ENCODE peak calls at places on chromosome 10, in four cellular contexts. One of them, this sample, is unnamed.

GRCh38 chr10:116201011-116201410 is 72.0 kb downstream of the GFRA1 start:
- DNase-seq in AG09309: peak; percentile 13
- DNase-seq in spleen: no peak
- DNase-seq in brain microvascular endothelial cell: no peak
- DNase-seq in this sample: no peak

GRCh38 chr10:105769248-105770184 is 1128.4 kb downstream of the SORCS3 start:
- DNase-seq in AG09309: no peak
- DNase-seq in spleen: no peak
- DNase-seq in brain microvascular endothelial cell: no peak
- DNase-seq in this sample: peak; percentile 87

GRCh38 chr10:127715782-127716378 is 21.1 kb upstream of the FOXI2 start:
- DNase-seq in AG09309: no peak
- DNase-seq in spleen: no peak
- DNase-seq in brain microvascular endothelial cell: no peak
- DNase-seq in this sample: no peak

GRCh38 chr10:37053476-37053875 is 71.9 kb upstream of the ANKRD30A start:
- DNase-seq in AG09309: no peak
- DNase-seq in spleen: no peak
- DNase-seq in brain microvascular endothelial cell: no peak
- DNase-seq in this sample: no peak

GRCh38 chr10:102297132-102297531 is 51.8 kb downstream of the GBF1 start:
- DNase-seq in AG09309: no peak
- DNase-seq in spleen: no peak
- DNase-seq in brain microvascular endothelial cell: no peak
- DNase-seq in this sample: no peak

GRCh38 chr10:17923728-17924127 is 28.0 kb upstream of the SLC39A12 start:
- DNase-seq in AG09309: peak; percentile 78
- DNase-seq in spleen: no peak
- DNase-seq in brain microvascular endothelial cell: peak; percentile 72
- DNase-seq in this sample: peak; percentile 77

GRCh38 chr10:13977861-13978843 is 352.6 kb downstream of the FRMD4A start:
- DNase-seq in AG09309: peak; percentile 93
- DNase-seq in spleen: no peak
- DNase-seq in brain microvascular endothelial cell: peak; percentile 73
- DNase-seq in this sample: no peak

GRCh38 chr10:93600446-93600860 is 582 bp downstream of the RBP4 start:
- DNase-seq in AG09309: no peak
- DNase-seq in spleen: no peak
- DNase-seq in brain microvascular endothelial cell: no peak
- DNase-seq in this sample: no peak

GRCh38 chr10:101958691-101959090 is 97.3 kb downstream of the ARMH3 start:
- DNase-seq in AG09309: no peak
- DNase-seq in spleen: no peak
- DNase-seq in brain microvascular endothelial cell: no peak
- DNase-seq in this sample: no peak

GRCh38 chr10:13969118-13969791 is 361.5 kb downstream of the FRMD4A start:
- DNase-seq in AG09309: no peak
- DNase-seq in spleen: no peak
- DNase-seq in brain microvascular endothelial cell: no peak
- DNase-seq in this sample: no peak

GRCh38 chr10:128631801-128632241 is 505.6 kb upstream of the MKI67 start:
- DNase-seq in AG09309: no peak
- DNase-seq in spleen: no peak
- DNase-seq in brain microvascular endothelial cell: peak; percentile 4
- DNase-seq in this sample: no peak

GRCh38 chr10:70430489-70431445 is 10.7 kb downstream of the NODAL start:
- DNase-seq in AG09309: peak; percentile 27
- DNase-seq in spleen: no peak
- DNase-seq in brain microvascular endothelial cell: peak; percentile 65
- DNase-seq in this sample: peak; percentile 60

GRCh38 chr10:51001587-51001986 is 72.7 kb upstream of the PRKG1 start:
- DNase-seq in AG09309: no peak
- DNase-seq in spleen: no peak
- DNase-seq in brain microvascular endothelial cell: no peak
- DNase-seq in this sample: no peak

GRCh38 chr10:89242340-89242680 is 9.3 kb downstream of the LIPA start:
- DNase-seq in AG09309: no peak
- DNase-seq in spleen: no peak
- DNase-seq in brain microvascular endothelial cell: no peak
- DNase-seq in this sample: peak; percentile 20

GRCh38 chr10:89241491-89242339 is 9.9 kb downstream of the LIPA start:
- DNase-seq in AG09309: no peak
- DNase-seq in spleen: no peak
- DNase-seq in brain microvascular endothelial cell: no peak
- DNase-seq in this sample: no peak

GRCh38 chr10:89249066-89249465 is 2.5 kb downstream of the LIPA start:
- DNase-seq in AG09309: no peak
- DNase-seq in spleen: no peak
- DNase-seq in brain microvascular endothelial cell: no peak
- DNase-seq in this sample: no peak

GRCh38 chr10:89242840-89243586 is 8.6 kb downstream of the LIPA start:
- DNase-seq in AG09309: no peak
- DNase-seq in spleen: no peak
- DNase-seq in brain microvascular endothelial cell: no peak
- DNase-seq in this sample: no peak

GRCh38 chr10:89245802-89246201 is 5.8 kb downstream of the LIPA start:
- DNase-seq in AG09309: no peak
- DNase-seq in spleen: no peak
- DNase-seq in brain microvascular endothelial cell: no peak
- DNase-seq in this sample: no peak
- TF ChIP-seq CTCF in AG09309: peak; percentile 31
- TF ChIP-seq CTCF in spleen: no peak
- TF ChIP-seq CTCF in brain microvascular endothelial cell: no peak
- TF ChIP-seq CTCF in this sample: no peak

GRCh38 chr10:122487231-122487765 is 25.9 kb downstream of the HTRA1 start:
- DNase-seq in AG09309: no peak
- DNase-seq in spleen: peak; percentile 53
- DNase-seq in brain microvascular endothelial cell: no peak
- DNase-seq in this sample: peak; percentile 75

GRCh38 chr10:122485670-122486069 is 24.3 kb downstream of the HTRA1 start:
- DNase-seq in AG09309: no peak
- DNase-seq in spleen: no peak
- DNase-seq in brain microvascular endothelial cell: no peak
- DNase-seq in this sample: no peak

GRCh38 chr10:122490268-122490667 is 28.9 kb downstream of the HTRA1 start:
- DNase-seq in AG09309: no peak
- DNase-seq in spleen: no peak
- DNase-seq in brain microvascular endothelial cell: no peak
- DNase-seq in this sample: no peak

GRCh38 chr10:122484276-122485060 is 23.1 kb downstream of the HTRA1 start:
- DNase-seq in AG09309: no peak
- DNase-seq in spleen: peak; percentile 54
- DNase-seq in brain microvascular endothelial cell: no peak
- DNase-seq in this sample: no peak

DNA sequence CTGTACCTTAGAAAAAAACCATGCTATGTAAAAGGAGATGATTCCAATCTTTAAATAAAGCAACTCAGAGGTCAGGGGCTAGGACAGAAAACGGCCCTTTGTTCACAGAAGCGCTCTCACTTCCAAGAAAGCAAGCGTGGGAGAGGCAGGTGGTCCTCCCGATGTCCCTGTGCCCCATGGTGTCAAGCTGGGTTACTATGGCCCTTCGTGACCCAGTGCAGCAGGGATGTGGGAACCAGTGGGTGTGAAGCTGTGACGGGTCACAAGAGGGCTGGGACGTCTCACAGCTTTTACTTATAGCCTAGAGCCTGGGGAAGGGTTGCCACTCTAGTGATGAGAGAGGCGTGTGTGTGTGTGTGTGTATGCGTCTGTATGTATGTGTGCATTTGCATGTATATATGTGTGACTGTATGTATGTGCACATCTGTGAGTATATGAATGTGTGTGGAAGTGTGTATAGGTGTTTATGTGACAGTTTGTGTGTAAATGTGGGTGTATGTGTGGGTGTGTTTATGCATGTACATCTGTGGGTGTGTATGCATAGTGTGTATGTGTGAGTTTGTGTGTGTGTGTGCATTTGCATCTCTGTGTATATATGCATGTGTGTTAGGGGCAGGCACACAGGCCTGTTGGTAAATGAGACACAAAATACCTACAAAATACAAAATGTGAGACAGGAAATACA is 25.2 kb downstream of the HTRA1 start:
- DNase-seq in AG09309: no peak
- DNase-seq in spleen: peak; percentile 58
- DNase-seq in brain microvascular endothelial cell: no peak
- DNase-seq in this sample: no peak
- TF ChIP-seq CTCF in AG09309: no peak
- TF ChIP-seq CTCF in spleen: no peak
- TF ChIP-seq CTCF in brain microvascular endothelial cell: no peak
- TF ChIP-seq CTCF in this sample: no peak

GRCh38 chr10:97000487-97001182 is 168.5 kb downstream of the LCOR start:
- DNase-seq in AG09309: no peak
- DNase-seq in spleen: no peak
- DNase-seq in brain microvascular endothelial cell: no peak
- DNase-seq in this sample: no peak
- TF ChIP-seq CTCF in AG09309: no peak
- TF ChIP-seq CTCF in spleen: no peak
- TF ChIP-seq CTCF in brain microvascular endothelial cell: peak; percentile 19
- TF ChIP-seq CTCF in this sample: peak; percentile 7

DNA sequence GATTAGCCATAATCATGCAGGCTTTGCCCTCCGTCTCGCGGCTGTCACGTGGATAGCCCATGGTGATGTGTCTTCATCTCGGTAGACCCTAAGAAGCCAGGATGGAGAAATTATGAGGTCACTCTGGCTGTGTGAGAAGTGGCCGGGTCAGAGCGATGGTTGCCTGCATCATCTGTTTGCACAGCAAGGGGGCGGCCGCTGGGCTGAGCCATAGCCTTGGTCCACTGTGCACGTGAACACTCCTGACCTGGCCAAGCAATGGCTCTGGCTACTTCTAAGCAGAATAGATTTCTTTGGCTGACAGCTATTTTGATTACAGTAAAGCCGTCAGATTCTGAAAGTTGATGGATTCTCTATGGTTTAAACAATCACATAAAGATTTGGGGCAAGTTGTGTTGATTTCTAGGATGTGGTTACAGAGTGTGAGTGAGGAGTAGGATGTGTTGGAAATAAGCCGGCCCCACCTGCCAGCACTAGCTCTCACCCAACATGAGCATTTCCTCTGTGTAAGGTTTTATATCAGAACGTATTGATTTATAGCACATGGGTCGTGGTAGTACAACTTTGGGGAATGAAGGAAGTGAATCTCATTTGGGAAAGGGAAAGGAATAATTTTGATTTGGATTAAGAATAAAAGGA is 214.4 kb upstream of the GPR26 start:
- DNase-seq in AG09309: no peak
- DNase-seq in spleen: no peak
- DNase-seq in brain microvascular endothelial cell: no peak
- DNase-seq in this sample: no peak
- TF ChIP-seq CTCF in AG09309: no peak
- TF ChIP-seq CTCF in spleen: no peak
- TF ChIP-seq CTCF in brain microvascular endothelial cell: no peak
- TF ChIP-seq CTCF in this sample: no peak

GRCh38 chr10:7561216-7561893 is 105.4 kb downstream of the ITIH5 start:
- DNase-seq in AG09309: no peak
- DNase-seq in spleen: no peak
- DNase-seq in brain microvascular endothelial cell: no peak
- DNase-seq in this sample: no peak
- TF ChIP-seq CTCF in AG09309: no peak
- TF ChIP-seq CTCF in spleen: no peak
- TF ChIP-seq CTCF in brain microvascular endothelial cell: no peak
- TF ChIP-seq CTCF in this sample: no peak

GRCh38 chr10:122112625-122113160 is 123.7 kb downstream of the TACC2 start:
- DNase-seq in AG09309: peak; percentile 87
- DNase-seq in spleen: peak; percentile 78
- DNase-seq in brain microvascular endothelial cell: peak; percentile 90
- DNase-seq in this sample: peak; percentile 82
- TF ChIP-seq CTCF in AG09309: peak; percentile 34
- TF ChIP-seq CTCF in spleen: no peak
- TF ChIP-seq CTCF in brain microvascular endothelial cell: peak; percentile 53
- TF ChIP-seq CTCF in this sample: peak; percentile 44

GRCh38 chr10:103550229-103550628 is 56.7 kb downstream of the NEURL1 start:
- DNase-seq in AG09309: no peak
- DNase-seq in spleen: peak; percentile 46
- DNase-seq in brain microvascular endothelial cell: no peak
- DNase-seq in this sample: no peak
- TF ChIP-seq CTCF in AG09309: no peak
- TF ChIP-seq CTCF in spleen: no peak
- TF ChIP-seq CTCF in brain microvascular endothelial cell: no peak
- TF ChIP-seq CTCF in this sample: no peak

DNA sequence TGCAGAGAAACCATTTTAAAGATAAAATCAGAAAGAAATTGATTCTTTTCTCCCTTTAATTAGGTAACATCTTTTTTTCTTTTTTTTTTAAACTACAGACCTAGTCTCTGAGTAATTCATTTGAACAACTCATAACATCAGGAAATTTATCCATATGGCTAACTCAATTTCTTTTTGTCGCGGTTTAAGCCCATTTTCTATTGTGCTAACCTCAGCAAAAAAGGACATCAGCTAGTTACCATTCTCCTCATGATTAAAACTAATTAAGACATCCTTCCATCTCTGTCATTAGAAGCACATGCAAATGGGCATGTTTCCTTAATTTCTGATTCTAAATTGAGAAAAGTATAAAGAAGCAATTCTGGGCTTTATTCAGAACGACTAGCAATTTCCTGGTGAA is 57.8 kb downstream of the ANK3 start:
- DNase-seq in AG09309: no peak
- DNase-seq in spleen: no peak
- DNase-seq in brain microvascular endothelial cell: no peak
- DNase-seq in this sample: no peak
- TF ChIP-seq CTCF in AG09309: no peak
- TF ChIP-seq CTCF in spleen: no peak
- TF ChIP-seq CTCF in brain microvascular endothelial cell: no peak
- TF ChIP-seq CTCF in this sample: no peak

This sample was measured in retinal pigment epithelial cell.